ENCODE peak calls at places on chromosomes 1 and 21, in nine cellular contexts. K, N, B, D, O, T, F, I and R are unnamed samples.

GRCh38 chr21:42833439-42833815 is 45.9 kb downstream of the WDR4 start:
- DNase-seq in K (peak), N (peak), B (peak), D (peak), O (no peak), T (no peak), F (peak), I (peak), R (peak)

GRCh38 chr1:15757575-15758401 is 807 bp upstream of the FBLIM1 start:
- DNase-seq in K (peak), N (no peak), B (no peak), D (no peak), O (peak), T (peak), F (no peak), I (no peak), R (no peak)

GRCh38 chr1:30856260-30856790 is 52.2 kb downstream of the SDC3 start:
- DNase-seq in K (no peak), N (no peak), B (no peak), D (peak), O (no peak), T (no peak), F (no peak), I (no peak), R (no peak)

GRCh38 chr1:31593770-31594632 is 17.7 kb downstream of the TINAGL1 start:
- DNase-seq in K (peak), N (peak), B (peak), D (peak), O (peak), T (peak), F (peak), I (peak), R (peak)

GRCh38 chr21:36180963-36181362 is 24.3 kb downstream of the DOP1B start:
- DNase-seq in K (no peak), N (no peak), B (no peak), D (no peak), O (no peak), T (no peak), F (no peak), I (no peak), R (no peak)

GRCh38 chr1:246200738-246201137 is 306.3 kb downstream of the SMYD3 start:
- DNase-seq in K (no peak), N (no peak), B (no peak), D (no peak), O (no peak), T (no peak), F (no peak), I (no peak), R (no peak)

GRCh38 chr1:56576880-56577858 is 2.2 kb downstream of the PLPP3 start:
- DNase-seq in K (no peak), N (no peak), B (peak), D (peak), O (peak), T (peak), F (no peak), I (peak), R (peak)

GRCh38 chr1:218480691-218481099 is 135.6 kb downstream of the TGFB2 start:
- DNase-seq in K (no peak), N (no peak), B (no peak), D (no peak), O (peak), T (no peak), F (no peak), I (no peak), R (no peak)

GRCh38 chr21:44854391-44854663 is 19.2 kb downstream of the PTTG1IP start:
- DNase-seq in K (no peak), N (no peak), B (no peak), D (no peak), O (no peak), T (no peak), F (peak), I (peak), R (peak)

GRCh38 chr1:209742409-209743144 is 13.3 kb upstream of the TRAF3IP3 start:
- DNase-seq in K (no peak), N (no peak), B (no peak), D (no peak), O (no peak), T (no peak), F (no peak), I (no peak), R (no peak)

GRCh38 chr21:43193651-43194302 is 25.0 kb downstream of the CRYAA start:
- DNase-seq in K (no peak), N (peak), B (peak), D (no peak), O (no peak), T (peak), F (peak), I (no peak), R (no peak)

GRCh38 chr1:180911640-180912161 is 996 bp upstream of the KIAA1614 start:
- DNase-seq in K (no peak), N (no peak), B (no peak), D (no peak), O (no peak), T (no peak), F (no peak), I (no peak), R (no peak)

GRCh38 chr1:53346814-53347176 is 18.9 kb upstream of the LRP8 start:
- DNase-seq in K (no peak), N (peak), B (no peak), D (no peak), O (no peak), T (no peak), F (peak), I (no peak), R (no peak)

GRCh38 chr1:113095790-113096455 is 22.9 kb downstream of the LRIG2 start:
- DNase-seq in K (no peak), N (no peak), B (no peak), D (no peak), O (no peak), T (no peak), F (no peak), I (no peak), R (no peak)

GRCh38 chr1:230735447-230735846 is 11.7 kb upstream of the CAPN9 start:
- DNase-seq in K (peak), N (no peak), B (no peak), D (peak), O (no peak), T (no peak), F (no peak), I (no peak), R (no peak)

GRCh38 chr1:223123238-223123976 is 19.6 kb downstream of the TLR5 start:
- DNase-seq in K (peak), N (peak), B (peak), D (peak), O (peak), T (peak), F (peak), I (peak), R (peak)

GRCh38 chr1:229596961-229597699 is 28.8 kb downstream of the TAF5L start:
- DNase-seq in K (peak), N (no peak), B (no peak), D (peak), O (no peak), T (no peak), F (no peak), I (no peak), R (no peak)

GRCh38 chr1:117663156-117663902 is 57.5 kb downstream of the TENT5C start:
- DNase-seq in K (no peak), N (no peak), B (no peak), D (no peak), O (no peak), T (no peak), F (no peak), I (no peak), R (no peak)

GRCh38 chr1:203051841-203052324 is 25.6 kb downstream of the PPFIA4 start:
- DNase-seq in K (no peak), N (no peak), B (no peak), D (no peak), O (no peak), T (no peak), F (no peak), I (no peak), R (no peak)

GRCh38 chr1:245301921-245302320 is 147.1 kb downstream of the KIF26B start:
- DNase-seq in K (no peak), N (no peak), B (no peak), D (no peak), O (no peak), T (no peak), F (no peak), I (no peak), R (no peak)

GRCh38 chr1:106249365-106249764 is 807.1 kb upstream of the PRMT6 start:
- DNase-seq in K (no peak), N (no peak), B (no peak), D (no peak), O (no peak), T (no peak), F (no peak), I (no peak), R (no peak)

GRCh38 chr1:204990721-204991341 is 52.2 kb upstream of the CNTN2 start:
- DNase-seq in K (no peak), N (no peak), B (no peak), D (no peak), O (no peak), T (no peak), F (no peak), I (no peak), R (no peak)

GRCh38 chr1:204994086-204994862 is 48.7 kb upstream of the CNTN2 start:
- DNase-seq in K (no peak), N (no peak), B (no peak), D (no peak), O (no peak), T (no peak), F (no peak), I (no peak), R (no peak)

GRCh38 chr1:204992940-204993339 is 50.1 kb upstream of the CNTN2 start:
- DNase-seq in K (no peak), N (no peak), B (no peak), D (no peak), O (no peak), T (no peak), F (no peak), I (no peak), R (no peak)

GRCh38 chr1:204991342-204991844 is 51.6 kb upstream of the CNTN2 start:
- DNase-seq in K (no peak), N (no peak), B (no peak), D (no peak), O (no peak), T (no peak), F (no peak), I (no peak), R (no peak)

GRCh38 chr1:204992499-204992898 is 50.5 kb upstream of the CNTN2 start:
- DNase-seq in K (no peak), N (peak), B (peak), D (no peak), O (no peak), T (no peak), F (no peak), I (no peak), R (no peak)
- TF ChIP-seq POLR2A in K (no peak), N (no peak), B (no peak), D (no peak), O (no peak), T (no peak), F (no peak), I (no peak), R (no peak)

DNA sequence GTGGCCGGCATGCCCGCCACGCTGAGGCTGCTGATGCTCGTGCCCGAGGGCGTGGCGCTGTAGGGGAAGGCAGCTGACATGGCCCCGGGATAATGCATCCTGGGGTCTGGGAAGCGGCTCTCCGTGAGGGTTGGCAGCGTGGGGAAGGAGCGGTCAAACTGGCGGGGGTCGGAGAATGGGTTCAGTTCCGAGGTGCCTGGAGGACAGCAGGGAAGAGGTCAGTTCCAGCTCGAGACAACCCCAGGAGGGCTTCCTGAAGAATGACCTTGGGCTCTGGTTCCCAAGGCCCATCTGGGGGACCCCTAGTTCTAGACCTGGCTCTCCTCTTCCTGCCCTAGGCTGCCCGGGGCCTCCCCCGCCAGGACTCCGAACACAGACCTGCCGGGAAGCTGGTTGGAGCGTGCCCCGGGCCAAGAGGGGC is 27.6 kb downstream of the RUNX3 start:
- DNase-seq in K (no peak), N (no peak), B (no peak), D (no peak), O (no peak), T (no peak), F (peak), I (no peak), R (no peak)
- TF ChIP-seq POLR2A in K (no peak), N (no peak), B (no peak), D (no peak), O (no peak), T (no peak), F (no peak), I (no peak), R (no peak)

DNA sequence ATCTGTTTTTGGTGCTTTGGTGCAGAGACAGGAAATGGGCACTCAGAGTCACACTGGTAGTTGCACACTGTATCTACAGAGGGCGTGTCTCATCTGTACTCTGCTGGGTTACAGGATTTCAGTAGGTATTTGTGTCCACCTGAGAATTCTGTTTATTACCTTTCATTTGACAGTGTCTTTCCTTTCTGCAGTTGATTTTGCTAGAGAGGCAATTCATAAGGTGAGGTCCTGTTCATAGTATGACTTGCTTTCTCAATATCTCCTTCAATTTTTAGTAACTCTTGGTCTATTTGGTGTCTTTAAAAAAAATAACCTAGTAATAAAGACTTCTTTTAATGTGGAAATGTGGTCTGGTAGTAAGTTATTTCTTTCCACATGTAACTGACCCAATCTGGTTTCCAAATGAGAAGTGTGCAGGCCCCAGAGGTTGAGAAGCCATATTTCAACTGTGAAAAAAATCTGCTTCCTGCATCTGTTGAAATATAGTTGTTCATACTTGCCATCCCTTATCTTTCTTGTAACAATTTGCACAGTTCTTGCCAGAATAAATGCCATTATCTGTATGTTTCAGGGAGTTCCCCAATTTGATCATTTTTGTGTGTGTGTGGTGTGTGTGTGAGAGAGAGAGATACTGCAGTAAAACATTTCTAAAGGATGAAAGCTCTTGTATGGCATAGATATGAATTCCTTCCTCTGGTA is 78.5 kb upstream of the DNAJC6 start:
- DNase-seq in K (no peak), N (no peak), B (no peak), D (no peak), O (peak), T (no peak), F (no peak), I (peak), R (peak)
- TF ChIP-seq POLR2A in K (no peak), N (no peak), B (no peak), D (no peak), O (no peak), T (no peak), F (no peak), I (no peak), R (peak)

DNA sequence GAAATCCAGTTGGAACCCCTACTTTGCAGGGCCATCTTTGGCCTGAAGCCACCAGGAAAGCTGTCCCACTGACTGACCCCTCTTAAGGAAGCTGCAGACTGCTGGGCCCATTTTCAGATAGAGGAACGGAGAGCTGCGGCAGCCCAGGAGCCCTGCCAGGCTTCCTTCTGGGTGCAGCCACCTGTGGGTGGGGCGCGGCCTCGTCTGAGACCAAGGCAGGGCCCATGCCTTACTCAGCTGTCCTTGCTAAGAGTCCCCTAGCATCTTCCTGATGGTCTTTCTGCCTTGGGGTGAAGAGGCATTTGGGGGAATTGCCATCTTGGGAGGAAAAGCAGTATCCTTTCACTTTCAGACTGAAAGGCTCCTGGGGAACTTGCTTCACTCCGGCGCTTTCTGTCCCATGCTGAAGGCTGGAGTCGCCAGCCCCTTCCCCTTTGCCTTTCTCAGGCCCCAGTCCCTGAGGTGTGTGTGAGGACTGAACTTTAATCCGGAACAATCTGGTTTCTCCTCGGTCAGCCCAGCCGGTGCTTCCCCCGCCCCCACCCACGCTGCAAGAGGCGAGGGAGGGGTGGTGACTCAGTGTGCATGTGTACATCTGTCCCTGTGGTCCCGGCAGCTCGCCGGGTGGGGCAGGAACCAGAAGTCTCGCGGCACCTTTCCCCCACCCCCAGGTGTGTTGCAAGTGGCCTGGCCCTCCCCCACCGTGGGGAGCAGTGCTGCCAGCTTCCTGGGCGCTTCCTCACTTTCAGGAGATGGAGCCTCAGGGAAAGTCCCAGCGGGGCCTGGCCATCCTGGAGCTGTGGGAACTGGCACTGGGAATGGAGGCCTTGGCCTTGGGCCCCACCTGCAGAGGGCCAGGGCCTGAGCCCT is 5.1 kb downstream of the ZC3H12A start:
- DNase-seq in K (peak), N (peak), B (peak), D (peak), O (peak), T (peak), F (peak), I (peak), R (peak)
- TF ChIP-seq POLR2A in K (peak), N (no peak), B (peak), D (peak), O (no peak), T (no peak), F (peak), I (peak), R (peak)

DNA sequence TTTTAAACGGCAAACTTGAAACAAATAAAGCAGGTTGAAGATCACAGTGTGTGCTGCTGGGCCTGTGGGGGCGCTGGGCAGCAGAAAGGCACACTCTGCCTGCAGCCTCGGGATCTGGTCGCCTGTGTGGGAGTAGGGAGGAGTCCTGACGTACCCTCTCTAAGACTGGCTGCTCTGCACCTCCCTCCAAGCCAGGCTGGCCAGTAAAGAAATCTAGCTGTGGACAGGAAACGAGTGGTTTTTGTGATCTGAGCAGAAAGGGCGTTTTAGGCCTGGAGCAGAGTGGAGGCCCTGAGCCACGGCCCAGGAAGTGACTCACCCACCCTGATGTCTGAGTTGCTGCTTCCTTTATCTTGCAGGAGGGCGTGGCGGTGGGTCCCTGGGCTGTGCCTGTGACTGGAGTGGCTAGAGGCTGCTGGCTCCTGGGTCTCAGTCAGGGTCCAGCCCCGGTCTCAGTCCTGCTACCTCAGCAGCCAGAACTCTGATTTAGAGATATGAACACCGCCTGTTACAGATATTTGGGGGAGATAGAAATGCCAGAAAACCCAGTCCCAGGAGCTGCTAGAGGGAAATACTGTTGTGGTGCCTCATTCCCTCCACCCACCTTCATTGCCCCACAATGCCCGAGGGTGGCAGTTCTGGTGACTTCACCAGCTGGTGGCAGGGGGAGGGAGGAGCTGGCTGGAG is 11.3 kb upstream of the S100A11 start:
- DNase-seq in K (peak), N (peak), B (peak), D (peak), O (peak), T (peak), F (peak), I (peak), R (peak)
- TF ChIP-seq POLR2A in K (peak), N (peak), B (peak), D (peak), O (no peak), T (peak), F (no peak), I (peak), R (peak)

DNA sequence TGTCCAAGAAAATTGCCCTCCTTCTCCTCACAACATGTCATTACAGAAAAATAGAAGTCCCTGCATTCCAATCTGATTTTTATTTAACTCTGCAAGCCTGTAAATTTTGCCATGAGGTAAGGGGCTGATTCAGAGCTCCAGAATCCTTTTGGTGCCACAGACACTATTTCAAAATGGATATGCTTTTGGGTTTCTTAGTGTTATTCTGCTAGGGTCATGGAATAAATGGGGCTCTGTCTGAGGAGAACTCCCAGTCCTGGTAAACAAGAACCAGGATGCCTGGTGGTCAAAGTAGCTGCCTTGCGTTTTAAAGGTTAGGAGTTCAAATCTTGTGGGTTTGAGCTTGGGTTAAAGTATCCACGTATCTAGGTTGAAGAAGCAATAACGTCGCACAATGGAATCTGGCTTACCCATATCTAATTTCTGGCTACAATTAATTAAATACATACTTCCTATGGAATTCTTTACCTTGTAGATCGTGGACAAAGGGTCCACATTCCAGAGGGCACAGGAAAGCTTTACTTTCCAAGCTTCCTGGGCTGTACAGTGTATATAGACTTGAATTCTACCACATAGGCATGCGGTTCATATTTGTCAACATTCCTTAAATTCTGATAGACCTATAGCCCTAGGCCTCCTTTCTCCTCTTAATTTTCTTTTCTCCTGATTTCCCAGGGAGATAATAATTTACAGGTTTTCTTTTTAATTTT is 98.0 kb upstream of the CDC42BPA start:
- DNase-seq in K (no peak), N (no peak), B (no peak), D (no peak), O (no peak), T (no peak), F (no peak), I (no peak), R (no peak)
- TF ChIP-seq POLR2A in K (no peak), N (no peak), B (no peak), D (no peak), O (no peak), T (no peak), F (no peak), I (no peak), R (no peak)

GRCh38 chr1:226408285-226409184 is 642 bp upstream of the PARP1 start:
- DNase-seq in K (no peak), N (peak), B (no peak), D (no peak), O (no peak), T (no peak), F (no peak), I (no peak), R (no peak)
- TF ChIP-seq POLR2A in K (no peak), N (no peak), B (no peak), D (peak), O (no peak), T (no peak), F (no peak), I (no peak), R (no peak)

GRCh38 chr21:25607151-25607811 is at the start of gene MRPL39:
- DNase-seq in K (peak), N (peak), B (peak), D (peak), O (peak), T (peak), F (peak), I (peak), R (peak)
- TF ChIP-seq POLR2A in K (peak), N (no peak), B (peak), D (peak), O (peak), T (no peak), F (no peak), I (peak), R (peak)